ENCODE peak calls at places on chromosomes 1 and 21, in six cellular contexts. B, N, Q, E, M and U are unnamed samples.

GRCh38 chr1:151512801-151513625 is 1.8 kb downstream of the CGN start:
- DNase-seq in E (peak; percentile 73), N (peak; percentile 93), Q (no peak), M (peak; percentile 78), B (no peak), U (no peak)

GRCh38 chr21:18468775-18469174 is 65.2 kb upstream of the TMPRSS15 start:
- DNase-seq in B (no peak), E (no peak), N (no peak), Q (no peak), M (no peak), U (peak; percentile 3)

GRCh38 chr1:2823921-2824660 is 22.6 kb upstream of the TTC34 start:
- DNase-seq in Q (no peak), E (no peak), M (no peak), B (no peak), N (no peak), U (no peak)

GRCh38 chr1:195568389-195568788 is 1039.9 kb downstream of the KCNT2 start:
- DNase-seq in E (no peak), Q (peak; percentile 75), N (no peak), M (no peak), B (no peak), U (peak; percentile 3)

GRCh38 chr1:46725736-46726108 is 6.8 kb upstream of the EFCAB14 start:
- DNase-seq in B (no peak), Q (peak; percentile 35), E (peak; percentile 67), N (no peak), M (no peak), U (no peak)

GRCh38 chr1:167090289-167090942 is at the start of gene GPA33:
- DNase-seq in M (no peak), N (no peak), Q (no peak), E (no peak), B (no peak), U (no peak)

GRCh38 chr1:12095822-12096263 is 32.7 kb downstream of the TNFRSF8 start:
- DNase-seq in M (no peak), N (peak; percentile 64), E (no peak), B (no peak), Q (peak; percentile 45), U (peak; percentile 9)

GRCh38 chr1:27349784-27350672 is 8.2 kb downstream of the SYTL1 start:
- DNase-seq in Q (peak; percentile 60), M (peak; percentile 83), B (peak; percentile 60), E (peak; percentile 40), N (peak; percentile 91), U (peak; percentile 68)

GRCh38 chr1:10857689-10858088 is 61.2 kb upstream of the CASZ1 start:
- DNase-seq in N (no peak), Q (no peak), E (no peak), M (no peak), B (no peak), U (no peak)

GRCh38 chr1:4762146-4762545 is 107.7 kb downstream of the AJAP1 start:
- DNase-seq in E (no peak), N (peak; percentile 51), Q (no peak), B (no peak), M (no peak), U (no peak)

GRCh38 chr1:31207590-31207989 is 32.1 kb downstream of the NKAIN1 start:
- DNase-seq in E (no peak), Q (no peak), M (no peak), B (no peak), N (no peak), U (no peak)

GRCh38 chr1:17375651-17376050 is 3.7 kb downstream of the PADI6 start:
- DNase-seq in E (no peak), M (no peak), Q (no peak), B (no peak), N (no peak), U (no peak)

GRCh38 chr1:53110370-53111072 is 31.9 kb downstream of the SLC1A7 start:
- DNase-seq in N (no peak), E (no peak), M (no peak), B (no peak), Q (peak; percentile 66), U (peak; percentile 70)

GRCh38 chr1:182484531-182485257 is 34.7 kb downstream of the RGSL1 start:
- DNase-seq in N (peak; percentile 54), B (no peak), M (peak; percentile 55), Q (no peak), E (peak; percentile 9), U (no peak)

GRCh38 chr1:200558866-200559459 is 61.6 kb downstream of the KIF14 start:
- DNase-seq in N (peak; percentile 52), M (no peak), Q (peak; percentile 77), E (peak; percentile 19), B (no peak), U (peak; percentile 64)

GRCh38 chr1:243440406-243440805 is 184.6 kb downstream of the SDCCAG8 start:
- DNase-seq in B (peak; percentile 47), Q (no peak), M (no peak), N (peak; percentile 66), E (peak; percentile 58), U (no peak)

GRCh38 chr1:203701606-203702005 is 63.4 kb upstream of the LAX1 start:
- DNase-seq in Q (no peak), E (no peak), N (no peak), B (no peak), M (no peak), U (no peak)

GRCh38 chr1:166920561-166921475 is 44.8 kb upstream of the TADA1 start:
- DNase-seq in E (no peak), B (peak; percentile 44), N (peak; percentile 71), Q (no peak), M (peak; percentile 78), U (peak; percentile 37)

GRCh38 chr1:48471103-48471502 is 901 bp downstream of the SPATA6 start:
- DNase-seq in M (peak; percentile 45), Q (no peak), E (no peak), B (no peak), N (peak; percentile 48), U (peak; percentile 33)

GRCh38 chr1:47337350-47337749 is 3.8 kb downstream of the CMPK1 start:
- DNase-seq in N (no peak), M (no peak), B (no peak), Q (no peak), E (no peak), U (no peak)

GRCh38 chr1:227378183-227378582 is 59.9 kb upstream of the CDC42BPA start:
- DNase-seq in M (no peak), N (no peak), Q (no peak), E (no peak), B (peak; percentile 11), U (no peak)

GRCh38 chr1:214551052-214551435 is 358 bp downstream of the PTPN14 start:
- DNase-seq in B (peak; percentile 44), Q (no peak), E (no peak), N (no peak), M (peak; percentile 74), U (no peak)

GRCh38 chr1:183097438-183098051 is 74.3 kb downstream of the LAMC1 start:
- DNase-seq in B (no peak), E (peak; percentile 29), N (no peak), M (no peak), Q (peak; percentile 94), U (peak; percentile 94)

GRCh38 chr1:53579221-53580008 is 120.2 kb downstream of the DMRTB1 start:
- DNase-seq in N (no peak), B (no peak), Q (no peak), E (no peak), M (no peak), U (no peak)

GRCh38 chr1:151924691-151925587 is 15.6 kb upstream of the THEM4 start:
- DNase-seq in B (no peak), Q (no peak), M (no peak), N (peak; percentile 89), E (peak; percentile 57), U (no peak)

GRCh38 chr1:41122851-41123518 is 101.5 kb upstream of the SLFNL1 start:
- DNase-seq in M (no peak), B (no peak), N (peak; percentile 81), E (peak; percentile 83), Q (peak; percentile 91), U (peak; percentile 92)

GRCh38 chr1:147264158-147264768 is 21.8 kb downstream of the CHD1L start:
- DNase-seq in M (no peak), E (peak; percentile 12), B (no peak), Q (peak; percentile 82), N (no peak), U (peak; percentile 27)

GRCh38 chr1:31782766-31783410 is 18.7 kb upstream of the ADGRB2 start:
- DNase-seq in B (no peak), N (peak; percentile 78), M (no peak), Q (no peak), E (no peak), U (no peak)

DNA sequence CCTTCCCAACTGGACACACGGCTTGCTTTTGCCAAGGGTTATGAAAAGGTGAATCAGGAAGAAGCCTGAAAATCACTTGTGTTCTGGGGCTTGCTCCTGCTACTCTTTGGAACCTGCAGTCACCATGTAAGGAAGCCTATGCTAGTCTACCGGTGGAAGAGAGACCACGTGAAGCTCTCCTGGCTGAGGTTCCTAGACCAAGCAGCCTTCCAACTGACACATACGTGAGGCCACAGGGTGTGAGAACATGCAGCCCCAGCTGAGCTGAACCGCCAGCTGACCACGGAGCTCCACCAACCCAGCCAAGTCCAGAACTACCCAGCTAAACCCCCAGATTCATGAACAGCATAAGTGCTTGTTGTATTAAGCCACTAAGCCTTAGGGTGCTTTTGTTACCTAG is 72.8 kb upstream of the KRTAP19-8 start:
- DNase-seq in M (no peak), Q (no peak), N (no peak), E (no peak), B (no peak), U (no peak)
- H3K23ac ChIP-seq in M (no peak overlapping the region), Q (no peak overlapping the region), N (no peak overlapping the region), E (no peak overlapping the region), B (no peak overlapping the region), U (no peak overlapping the region)

GRCh38 chr1:229221106-229222019 is 49.5 kb upstream of the RAB4A start:
- DNase-seq in Q (peak; percentile 36), E (no peak), M (peak; percentile 34), N (no peak), B (no peak), U (peak; percentile 92)
- H3K4me3 ChIP-seq in Q (no peak overlapping the region), E (no peak overlapping the region), M (no peak overlapping the region), N (no peak overlapping the region), B (peak overlapping the region; percentile 9), U (no peak overlapping the region)

GRCh38 chr1:115814685-115815398 is 26.1 kb downstream of the NHLH2 start:
- DNase-seq in N (no peak), B (no peak), Q (no peak), M (no peak), E (no peak), U (no peak)
- H3K4me2 ChIP-seq in N (no peak overlapping the region), B (no peak overlapping the region), Q (no peak overlapping the region), M (no peak overlapping the region), E (no peak overlapping the region), U (no peak overlapping the region)

GRCh38 chr1:223425550-223425949 is 32.3 kb downstream of the CCDC185 start:
- DNase-seq in B (no peak), M (no peak), Q (no peak), E (no peak), N (no peak), U (no peak)
- H3K23ac ChIP-seq in B (no peak overlapping the region), M (no peak overlapping the region), Q (no peak overlapping the region), E (no peak overlapping the region), N (no peak overlapping the region), U (no peak overlapping the region)